ENCODE peak calls at places on chromosomes 7 and 10, in four cellular contexts. S is gastrocnemius medialis, Q is GM04504, Z is H9. C is an unnamed sample.

GRCh38 chr7:155276800-155277375 is 20.8 kb upstream of the INSIG1 start:
- DNase-seq in S (no peak), Q (no peak), Z (no peak), C (no peak)

GRCh38 chr7:120799813-120800483 is 58.0 kb downstream of the TSPAN12 start:
- DNase-seq in S (no peak), Q (no peak), Z (no peak), C (no peak)

GRCh38 chr7:31816810-31817209 is 129.8 kb downstream of the PPP1R17 start:
- DNase-seq in S (no peak), Q (no peak), Z (no peak), C (no peak)

GRCh38 chr10:100020161-100020882 is 10.6 kb upstream of the DNMBP start:
- DNase-seq in S (no peak), Q (no peak), Z (no peak), C (no peak)

GRCh38 chr7:37095122-37095521 is 353.5 kb downstream of the ELMO1 start:
- DNase-seq in S (no peak), Q (no peak), Z (no peak), C (no peak)

GRCh38 chr7:33157781-33158180 is 28.4 kb downstream of the BBS9 start:
- DNase-seq in S (no peak), Q (peak), Z (no peak), C (no peak)

GRCh38 chr7:36227223-36227622 is 74.2 kb downstream of the EEPD1 start:
- DNase-seq in S (peak), Q (peak), Z (no peak), C (no peak)

GRCh38 chr7:29106128-29106988 is 40.0 kb downstream of the CPVL start:
- DNase-seq in S (no peak), Q (peak), Z (peak), C (peak)

GRCh38 chr10:119375574-119376265 is 166.8 kb downstream of the RGS10 start:
- DNase-seq in S (peak), Q (no peak), Z (no peak), C (no peak)

GRCh38 chr10:72323108-72323932 is 31.4 kb downstream of the DNAJB12 start:
- DNase-seq in S (no peak), Q (no peak), Z (no peak), C (no peak)

GRCh38 chr7:102185796-102186195 is 100.9 kb upstream of the SH2B2 start:
- DNase-seq in S (no peak), Q (no peak), Z (no peak), C (no peak)

GRCh38 chr7:50660040-50660829 is 95.0 kb upstream of the DDC start:
- DNase-seq in S (no peak), Q (no peak), Z (no peak), C (no peak)

GRCh38 chr7:95798401-95798930 is 26.1 kb downstream of the DYNC1I1 start:
- DNase-seq in S (no peak), Q (no peak), Z (no peak), C (no peak)

GRCh38 chr7:76011437-76011836 is 17.0 kb upstream of the TMEM120A start:
- DNase-seq in S (no peak), Q (peak), Z (no peak), C (no peak)

GRCh38 chr10:102631525-102632393 is 12.5 kb upstream of the TRIM8 start:
- DNase-seq in S (no peak), Q (no peak), Z (no peak), C (no peak)

GRCh38 chr7:148486937-148487336 is 103.6 kb upstream of the C7orf33 start:
- DNase-seq in S (no peak), Q (no peak), Z (no peak), C (no peak)

GRCh38 chr7:16657656-16658279 is 11.8 kb downstream of the BZW2 start:
- DNase-seq in S (no peak), Q (peak), Z (peak), C (peak)

GRCh38 chr7:93894426-93894825 is 3.9 kb upstream of the TFPI2 start:
- DNase-seq in S (no peak), Q (no peak), Z (no peak), C (no peak)

GRCh38 chr7:27170936-27171635 is 3.0 kb downstream of the HOXA10 start:
- DNase-seq in S (no peak), Q (peak), Z (peak), C (no peak)

GRCh38 chr7:1125603-1125969 is 34.4 kb downstream of the ZFAND2A start:
- DNase-seq in S (no peak), Q (no peak), Z (no peak), C (no peak)

GRCh38 chr7:112453505-112454171 is 3.4 kb downstream of the IFRD1 start:
- DNase-seq in S (no peak), Q (no peak), Z (no peak), C (no peak)

GRCh38 chr7:98079891-98080653 is 26.6 kb upstream of the LMTK2 start:
- DNase-seq in S (no peak), Q (no peak), Z (no peak), C (no peak)

GRCh38 chr7:83410989-83411591 is 237.8 kb downstream of the SEMA3E start:
- DNase-seq in S (no peak), Q (peak), Z (no peak), C (no peak)

GRCh38 chr10:14181197-14181936 is 149.4 kb downstream of the FRMD4A start:
- DNase-seq in S (no peak), Q (no peak), Z (no peak), C (no peak)

GRCh38 chr7:130733866-130734524 is at the start of gene KLF14:
- DNase-seq in S (no peak), Q (no peak), Z (peak), C (no peak)

GRCh38 chr10:36716291-36716690 is 409.1 kb upstream of the ANKRD30A start:
- DNase-seq in S (no peak), Q (no peak), Z (no peak), C (no peak)